ENCODE peak calls at places on chromosomes 7 and 10, in eight cellular contexts. K is GM12865, H is endodermal cell, D is nephron progenitor cell, S is mammary epithelial cell, Y is Panc1, Q is B cell, O is thoracic aorta. X is an unnamed sample.

GRCh38 chr10:102799691-102800435 is 37.4 kb downstream of the CYP17A1 start:
- DNase-seq in K (no peak), H (no peak), D (no peak), S (no peak), Y (no peak), Q (no peak), O (no peak), X (no peak)

GRCh38 chr10:79073784-79074432 is 5.1 kb downstream of the ZMIZ1 start:
- DNase-seq in K (no peak), H (no peak), D (no peak), S (no peak), Y (no peak), Q (no peak), O (no peak), X (no peak)

GRCh38 chr7:82745117-82745516 is 301.5 kb upstream of the CACNA2D1 start:
- DNase-seq in K (no peak), H (peak), D (peak), S (no peak), Y (no peak), Q (no peak), O (no peak), X (no peak)

GRCh38 chr10:23499317-23499716 is 60.4 kb downstream of the OTUD1 start:
- DNase-seq in K (no peak), H (no peak), D (no peak), S (no peak), Y (no peak), Q (no peak), O (no peak), X (no peak)

GRCh38 chr7:131600578-131600977 is 44.1 kb upstream of the PODXL start:
- DNase-seq in K (no peak), H (peak), D (no peak), S (no peak), Y (no peak), Q (no peak), O (no peak), X (no peak)

GRCh38 chr7:38977658-38978057 is at the start of gene POU6F2:
- DNase-seq in K (no peak), H (no peak), D (no peak), S (no peak), Y (no peak), Q (no peak), O (no peak), X (no peak)

GRCh38 chr7:130673066-130673465 is 4.5 kb upstream of the COPG2 start:
- DNase-seq in K (no peak), H (no peak), D (no peak), S (no peak), Y (no peak), Q (no peak), O (no peak), X (no peak)

GRCh38 chr7:74164985-74165456 is 9.1 kb upstream of the EIF4H start:
- DNase-seq in K (no peak), H (peak), D (peak), S (no peak), Y (no peak), Q (no peak), O (no peak), X (no peak)

GRCh38 chr10:79179404-79180309 is 110.9 kb downstream of the ZMIZ1 start:
- DNase-seq in K (no peak), H (peak), D (peak), S (no peak), Y (no peak), Q (no peak), O (no peak), X (no peak)

GRCh38 chr10:13890233-13890616 is 303.5 kb downstream of the PRPF18 start:
- DNase-seq in K (no peak), H (no peak), D (no peak), S (no peak), Y (no peak), Q (no peak), O (no peak), X (no peak)

GRCh38 chr10:88042162-88043100 is 179.0 kb downstream of the PTEN start:
- DNase-seq in K (no peak), H (peak), D (no peak), S (peak), Y (no peak), Q (no peak), O (no peak), X (peak)

GRCh38 chr10:14405076-14406065 is 74.6 kb upstream of the FRMD4A start:
- DNase-seq in K (no peak), H (no peak), D (no peak), S (peak), Y (no peak), Q (no peak), O (no peak), X (peak)

GRCh38 chr7:94436018-94436604 is 41.4 kb downstream of the COL1A2 start:
- DNase-seq in K (peak), H (peak), D (peak), S (peak), Y (peak), Q (peak), O (peak), X (peak)

GRCh38 chr10:30115391-30116253 is 56.2 kb upstream of the JCAD start:
- DNase-seq in K (no peak), H (no peak), D (no peak), S (no peak), Y (no peak), Q (no peak), O (no peak), X (no peak)

GRCh38 chr10:128854965-128855364 is 612.1 kb upstream of the MGMT start:
- DNase-seq in K (no peak), H (no peak), D (peak), S (no peak), Y (no peak), Q (no peak), O (no peak), X (no peak)

GRCh38 chr10:129921801-129922597 is 42.1 kb downstream of the EBF3 start:
- DNase-seq in K (no peak), H (no peak), D (no peak), S (no peak), Y (no peak), Q (no peak), O (no peak), X (no peak)

GRCh38 chr7:140631006-140631405 is 9.6 kb downstream of the DENND2A start:
- DNase-seq in K (no peak), H (no peak), D (no peak), S (no peak), Y (no peak), Q (no peak), O (no peak), X (no peak)

GRCh38 chr7:11177793-11178192 is 204.1 kb downstream of the PHF14 start:
- DNase-seq in K (no peak), H (no peak), D (no peak), S (no peak), Y (no peak), Q (no peak), O (no peak), X (no peak)

GRCh38 chr10:26556756-26557640 is 118.9 kb downstream of the APBB1IP start:
- DNase-seq in K (peak), H (peak), D (peak), S (peak), Y (peak), Q (peak), O (no peak), X (no peak)

GRCh38 chr7:108498481-108498880 is 27.5 kb downstream of the PNPLA8 start:
- DNase-seq in K (no peak), H (no peak), D (no peak), S (no peak), Y (no peak), Q (no peak), O (no peak), X (no peak)

GRCh38 chr7:23261843-23262452 is 15.4 kb downstream of the GPNMB start:
- DNase-seq in K (peak), H (peak), D (peak), S (peak), Y (peak), Q (peak), O (no peak), X (peak)

GRCh38 chr10:73813333-73813732 is 1.9 kb upstream of the NDST2 start:
- DNase-seq in K (no peak), H (no peak), D (no peak), S (no peak), Y (no peak), Q (no peak), O (no peak), X (no peak)

GRCh38 chr7:124874644-124875163 is 54.9 kb downstream of the POT1 start:
- DNase-seq in K (no peak), H (no peak), D (no peak), S (no peak), Y (no peak), Q (no peak), O (no peak), X (no peak)

GRCh38 chr7:136009488-136010079 is 32.4 kb upstream of the MTPN start:
- DNase-seq in K (peak), H (no peak), D (peak), S (peak), Y (peak), Q (peak), O (no peak), X (no peak)

GRCh38 chr7:1839701-1840100 is 169.6 kb downstream of the ELFN1 start:
- DNase-seq in K (no peak), H (peak), D (no peak), S (no peak), Y (no peak), Q (no peak), O (no peak), X (no peak)

GRCh38 chr10:100653957-100654834 is 91.2 kb upstream of the PAX2 start:
- DNase-seq in K (no peak), H (peak), D (peak), S (no peak), Y (no peak), Q (peak), O (no peak), X (no peak)

GRCh38 chr7:10475940-10476641 is 497.6 kb upstream of the PHF14 start:
- DNase-seq in K (peak), H (no peak), D (no peak), S (no peak), Y (no peak), Q (no peak), O (no peak), X (no peak)

GRCh38 chr7:30625283-30625682 is 30.6 kb downstream of the GARS1 start:
- DNase-seq in K (no peak), H (no peak), D (no peak), S (no peak), Y (no peak), Q (no peak), O (no peak), X (no peak)
- TF ChIP-seq CTCF in K (no peak), H (peak), D (no peak), S (no peak), Y (no peak), Q (no peak), O (no peak), X (peak)

GRCh38 chr7:50792342-50793114 is 9.8 kb upstream of the GRB10 start:
- DNase-seq in K (no peak), H (peak), D (peak), S (no peak), Y (no peak), Q (no peak), O (no peak), X (peak)
- TF ChIP-seq CTCF in K (no peak), H (no peak), D (no peak), S (no peak), Y (no peak), Q (no peak), O (no peak), X (no peak)

DNA sequence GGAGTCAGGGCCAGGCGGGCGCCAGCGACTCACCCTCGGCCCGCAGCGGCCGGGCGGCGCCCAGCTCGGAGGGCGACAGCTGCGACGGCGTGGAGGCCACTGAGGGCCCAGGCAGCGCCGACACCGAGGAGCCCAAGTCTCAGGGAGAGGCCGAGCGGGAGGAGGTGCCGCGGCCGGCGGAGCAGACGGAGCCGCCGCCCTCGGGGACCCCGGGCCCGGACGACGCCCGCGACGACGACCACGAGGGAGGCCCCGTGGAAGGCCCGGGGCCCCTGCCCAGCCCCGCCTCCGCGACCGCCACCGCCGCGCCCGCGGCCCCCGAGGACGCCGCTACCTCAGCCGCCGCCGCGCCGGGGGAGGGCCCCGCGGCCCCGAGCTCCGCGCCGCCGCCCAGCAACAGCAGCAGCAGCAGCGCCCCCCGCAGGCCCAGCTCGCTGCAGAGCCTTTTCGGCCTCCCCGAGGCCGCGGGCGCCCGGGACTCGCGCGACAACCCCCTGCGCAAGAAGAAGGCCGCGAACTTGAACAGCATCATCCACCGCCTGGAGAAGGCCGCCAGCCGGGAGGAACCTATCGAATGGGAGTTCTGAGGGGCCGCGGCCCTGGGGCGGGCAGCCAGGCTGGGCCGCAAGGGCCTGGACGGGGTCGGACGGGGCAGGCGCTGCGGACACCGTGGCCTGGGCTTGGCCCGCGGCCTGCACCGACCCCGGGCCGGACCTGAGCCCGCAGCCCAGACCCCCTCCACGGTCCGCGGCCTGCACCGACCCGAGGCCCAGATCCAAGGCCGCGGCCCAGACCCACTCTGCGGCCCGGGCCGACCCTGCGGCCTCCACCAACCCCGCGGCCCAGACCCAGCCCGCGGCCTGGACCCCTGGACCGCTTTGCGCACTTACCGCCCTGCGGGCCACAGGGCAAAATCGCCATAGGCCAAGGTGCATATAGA is 37.9 kb upstream of the SH2B2 start:
- DNase-seq in K (no peak), H (peak), D (no peak), S (no peak), Y (no peak), Q (peak), O (no peak), X (no peak)
- TF ChIP-seq CTCF in K (no peak), H (no peak), D (no peak), S (no peak), Y (no peak), Q (no peak), O (no peak), X (no peak)

GRCh38 chr10:63631971-63632370 is 110.8 kb downstream of the REEP3 start:
- DNase-seq in K (no peak), H (no peak), D (no peak), S (no peak), Y (no peak), Q (no peak), O (no peak), X (no peak)

GRCh38 chr10:63636812-63637211 is 115.6 kb downstream of the REEP3 start:
- DNase-seq in K (peak), H (no peak), D (no peak), S (no peak), Y (no peak), Q (no peak), O (no peak), X (no peak)

GRCh38 chr10:63630928-63631685 is 109.9 kb downstream of the REEP3 start:
- DNase-seq in K (no peak), H (no peak), D (no peak), S (no peak), Y (no peak), Q (no peak), O (no peak), X (no peak)

GRCh38 chr10:63634488-63635090 is 113.4 kb downstream of the REEP3 start:
- DNase-seq in K (no peak), H (no peak), D (no peak), S (no peak), Y (no peak), Q (no peak), O (no peak), X (no peak)

DNA sequence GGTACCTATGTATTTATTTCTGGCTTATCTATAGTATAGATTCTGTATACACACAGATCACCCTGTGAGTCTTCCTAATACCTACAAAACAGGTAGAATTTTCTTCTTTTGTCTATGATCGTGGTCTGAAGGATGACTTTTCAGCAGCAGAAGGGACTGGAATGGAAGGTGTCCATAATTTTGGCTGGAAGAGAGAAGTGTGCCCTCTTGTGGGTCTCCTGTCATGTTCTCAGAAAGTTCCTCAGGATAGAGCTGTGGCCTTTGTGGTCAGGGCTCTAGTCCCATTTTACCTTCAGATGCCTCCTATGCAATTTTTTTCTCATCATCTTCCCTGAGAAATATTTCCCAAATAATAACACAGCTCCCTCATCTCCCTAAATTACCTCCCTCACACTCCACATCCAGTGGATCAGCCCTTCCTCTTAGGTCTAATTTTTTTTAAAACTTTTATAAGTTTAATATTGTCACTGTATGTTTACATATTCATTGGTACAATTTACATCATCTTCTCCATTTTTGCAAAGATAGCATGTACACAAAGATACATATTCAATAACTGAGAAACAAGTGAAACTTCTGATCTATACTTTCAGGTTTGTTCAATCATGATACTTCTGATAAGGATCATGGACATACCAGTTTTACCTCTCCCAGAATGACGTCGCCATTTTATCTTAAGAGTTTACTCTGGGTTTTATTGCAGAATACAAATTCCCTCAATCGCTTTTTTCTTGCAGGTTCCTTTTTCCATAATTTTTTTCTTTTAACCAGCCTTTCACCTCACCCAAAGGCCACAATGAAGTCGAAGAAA is 112.7 kb downstream of the REEP3 start:
- DNase-seq in K (no peak), H (peak), D (no peak), S (peak), Y (peak), Q (no peak), O (no peak), X (no peak)
- TF ChIP-seq CTCF in K (peak), H (peak), D (peak), S (peak), Y (peak), Q (no peak), O (peak), X (peak)

DNA sequence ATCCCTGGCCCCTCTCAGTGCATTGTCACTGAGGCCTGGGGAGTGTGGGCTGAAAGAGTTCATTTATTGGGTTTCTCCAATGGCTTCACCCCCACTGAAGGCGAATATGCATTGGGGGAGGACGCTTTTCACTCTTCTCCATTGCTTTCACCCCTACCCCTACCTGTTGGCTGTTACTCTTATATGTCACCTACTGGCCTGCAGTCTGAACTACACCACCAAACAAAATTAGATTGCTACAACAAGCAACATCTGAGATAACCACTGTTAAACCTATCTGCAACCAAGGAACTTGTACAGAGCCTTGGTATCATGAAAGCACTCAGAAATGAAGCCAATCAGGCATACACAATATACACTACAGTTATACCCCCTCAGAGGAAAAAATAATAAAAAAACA is 203.7 kb downstream of the REEP3 start:
- DNase-seq in K (no peak), H (no peak), D (no peak), S (no peak), Y (no peak), Q (no peak), O (no peak), X (no peak)
- TF ChIP-seq CTCF in K (peak), H (peak), D (no peak), S (peak), Y (peak), Q (no peak), O (no peak), X (peak)

DNA sequence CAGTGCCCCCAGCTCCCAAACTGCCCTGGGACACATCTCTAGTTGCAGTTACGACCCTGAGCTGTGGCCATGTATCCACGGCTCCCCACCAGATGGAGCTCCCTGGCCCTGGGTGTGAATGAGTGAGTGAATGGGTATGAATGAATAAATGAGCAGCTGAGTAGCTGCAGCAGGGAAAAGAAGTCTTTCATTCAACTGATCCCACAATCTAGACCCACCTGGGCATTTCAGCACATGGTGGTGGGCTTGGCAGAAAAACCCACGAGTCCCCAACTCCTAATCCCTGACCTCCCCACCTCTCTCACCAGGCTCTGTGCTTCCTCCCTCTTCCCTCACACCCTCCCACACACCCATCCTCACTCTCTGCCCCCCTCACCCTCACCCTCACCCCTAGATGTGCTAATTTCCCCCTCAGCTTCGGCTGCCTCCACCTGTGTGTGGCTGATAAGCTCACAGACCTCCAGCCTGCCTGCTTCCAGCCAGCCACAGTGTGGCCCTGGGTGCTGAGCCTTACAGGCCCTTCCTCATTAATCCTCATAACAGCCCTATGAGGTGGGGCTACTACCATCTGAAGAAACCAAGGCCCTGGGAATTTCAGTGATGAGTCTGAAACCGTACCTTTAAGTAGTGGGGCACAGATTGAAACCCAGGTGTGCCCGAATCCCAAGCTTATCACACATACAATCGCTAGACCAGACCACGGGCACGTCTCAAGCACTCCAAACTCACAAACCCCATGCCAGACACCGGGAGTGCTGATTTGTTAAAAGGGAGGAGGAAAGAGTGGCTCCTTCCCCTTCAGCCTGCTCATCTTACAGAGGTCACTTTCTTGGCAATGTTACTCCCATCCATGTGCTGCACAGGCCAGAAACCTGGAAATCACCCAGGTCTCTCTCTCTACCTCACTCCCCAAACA is 2.2 kb upstream of the ATP6V1F start:
- DNase-seq in K (no peak), H (peak), D (no peak), S (no peak), Y (no peak), Q (no peak), O (no peak), X (no peak)
- TF ChIP-seq CTCF in K (no peak), H (peak), D (no peak), S (peak), Y (no peak), Q (no peak), O (no peak), X (peak)

DNA sequence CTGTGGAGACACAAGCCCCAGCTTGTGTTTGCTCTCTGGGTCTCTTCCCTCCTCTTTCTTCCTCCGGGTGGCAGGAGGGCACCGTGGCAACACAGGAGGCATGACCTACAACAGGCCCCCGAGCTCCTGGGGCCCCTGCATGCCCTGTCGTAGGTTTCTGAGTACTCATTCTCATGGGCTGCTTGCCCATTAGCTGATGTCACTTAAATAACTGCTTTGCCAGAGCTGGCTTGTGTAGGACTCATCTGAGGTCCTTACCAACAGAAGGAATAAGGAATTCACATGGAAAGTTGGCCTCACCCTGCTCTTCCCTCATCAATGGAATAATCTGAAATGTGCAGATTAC is 298.0 kb upstream of the PRKCQ start:
- DNase-seq in K (no peak), H (peak), D (no peak), S (peak), Y (no peak), Q (no peak), O (no peak), X (peak)
- TF ChIP-seq CTCF in K (no peak), H (peak), D (no peak), S (peak), Y (no peak), Q (no peak), O (no peak), X (peak)

GRCh38 chr10:1715821-1716220 is 21.5 kb downstream of the ADARB2 start:
- DNase-seq in K (peak), H (peak), D (peak), S (peak), Y (peak), Q (no peak), O (no peak), X (peak)
- TF ChIP-seq CTCF in K (peak), H (peak), D (peak), S (no peak), Y (peak), Q (no peak), O (no peak), X (peak)

X was measured in foreskin keratinocyte.